ENCODE peak calls at places on chromosomes 2 and 18, in seven cellular contexts. O is cardiac fibroblast, P is mammary epithelial cell, B is endothelial cell of umbilical vein, F is SJSA1, D is neuronal stem cell, E is adipocyte. G is an unnamed sample.

GRCh38 chr2:29062371-29062770 is 12.0 kb downstream of the PCARE start:
- DNase-seq in E (no peak), F (no peak), D (no peak), O (no peak), P (no peak), B (no peak), G (no peak)

GRCh38 chr2:20501974-20502373 is 55.1 kb downstream of the RHOB start:
- DNase-seq in E (peak), F (peak), P (peak), B (peak), O (peak), D (no peak), G (peak)

GRCh38 chr2:26982102-26982742 is 11.8 kb downstream of the MAPRE3 start:
- DNase-seq in D (no peak), O (peak), F (no peak), B (peak), E (no peak), P (peak), G (peak)

GRCh38 chr2:23419171-23420090 is 34.5 kb downstream of the KLHL29 start:
- DNase-seq in B (no peak), E (no peak), O (no peak), D (no peak), F (peak), P (no peak), G (peak)

GRCh38 chr2:39875182-39875913 is 96.3 kb upstream of the THUMPD2 start:
- DNase-seq in O (peak), D (no peak), P (peak), E (peak), F (no peak), B (no peak), G (peak)

GRCh38 chr2:85852979-85853498 is 35.8 kb downstream of the ST3GAL5 start:
- DNase-seq in F (peak), P (no peak), O (no peak), D (no peak), B (no peak), E (no peak), G (no peak)

GRCh38 chr18:25075793-25076192 is 276.2 kb downstream of the ZNF521 start:
- DNase-seq in E (peak), P (no peak), B (no peak), D (no peak), F (no peak), O (no peak), G (no peak)

GRCh38 chr18:26383454-26384270 is 157.4 kb downstream of the TAF4B start:
- DNase-seq in P (peak), O (peak), D (peak), E (peak), F (no peak), B (peak), G (no peak)

GRCh38 chr2:10947005-10947440 is 35.3 kb downstream of the KCNF1 start:
- DNase-seq in P (peak), D (no peak), O (no peak), E (peak), B (no peak), F (no peak), G (peak)

GRCh38 chr18:75161629-75162028 is 47.3 kb downstream of the PTGR3 start:
- DNase-seq in O (peak), F (peak), P (no peak), D (no peak), B (peak), E (no peak), G (peak)

GRCh38 chr2:132816234-132816633 is 146.2 kb upstream of the LYPD1 start:
- DNase-seq in B (no peak), O (no peak), E (no peak), F (no peak), D (no peak), P (no peak), G (no peak)

GRCh38 chr2:97644023-97644717 is 1.7 kb upstream of the COX5B start:
- DNase-seq in E (no peak), P (no peak), B (no peak), F (no peak), O (no peak), D (no peak), G (no peak)

DNA sequence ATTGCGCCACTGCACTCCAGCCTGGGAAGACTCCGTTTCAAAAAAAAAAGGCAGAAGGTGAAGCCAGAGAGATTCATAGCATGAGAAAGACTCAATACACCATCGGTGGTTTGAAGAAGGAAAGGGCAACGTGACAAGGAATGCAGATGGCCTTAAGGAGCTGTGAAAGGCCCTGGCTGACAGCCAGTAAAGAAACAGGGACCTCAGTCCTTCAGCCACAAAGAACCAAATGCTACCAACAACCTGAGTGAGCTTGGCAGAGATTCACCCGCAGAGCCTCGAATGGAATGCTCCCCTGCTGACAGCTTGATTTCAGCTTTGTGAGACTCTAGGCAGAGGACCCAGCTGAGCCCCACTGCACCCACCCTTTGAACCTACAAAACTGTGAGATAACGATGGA is 154.9 kb upstream of the NDUFV2 start:
- DNase-seq in D (no peak), E (no peak), F (peak), O (peak), B (no peak), P (no peak), G (peak)
- H3K4me3 ChIP-seq in D (no peak), E (no peak), F (no peak), O (no peak), B (no peak), P (no peak), G (no peak)

GRCh38 chr2:127157114-127157513 is 50.2 kb upstream of the BIN1 start:
- DNase-seq in E (no peak), D (no peak), P (no peak), B (no peak), F (no peak), O (no peak), G (no peak)
- H3K4me3 ChIP-seq in E (no peak), D (no peak), P (no peak), B (no peak), F (no peak), O (no peak), G (no peak)

GRCh38 chr18:10457798-10458197 is 3.4 kb downstream of the APCDD1 start:
- DNase-seq in O (no peak), F (no peak), D (no peak), E (no peak), P (no peak), B (no peak), G (no peak)

GRCh38 chr18:10455726-10456453 is 1.5 kb downstream of the APCDD1 start:
- DNase-seq in E (no peak), O (no peak), D (no peak), F (no peak), P (no peak), B (no peak), G (no peak)

GRCh38 chr18:10453885-10454772 is at the start of gene APCDD1:
- DNase-seq in P (peak), O (peak), B (no peak), D (peak), F (no peak), E (peak), G (peak)

GRCh38 chr18:10454800-10455550 is 540 bp downstream of the APCDD1 start:
- DNase-seq in D (peak), P (peak), E (peak), O (peak), F (no peak), B (peak), G (peak)

DNA sequence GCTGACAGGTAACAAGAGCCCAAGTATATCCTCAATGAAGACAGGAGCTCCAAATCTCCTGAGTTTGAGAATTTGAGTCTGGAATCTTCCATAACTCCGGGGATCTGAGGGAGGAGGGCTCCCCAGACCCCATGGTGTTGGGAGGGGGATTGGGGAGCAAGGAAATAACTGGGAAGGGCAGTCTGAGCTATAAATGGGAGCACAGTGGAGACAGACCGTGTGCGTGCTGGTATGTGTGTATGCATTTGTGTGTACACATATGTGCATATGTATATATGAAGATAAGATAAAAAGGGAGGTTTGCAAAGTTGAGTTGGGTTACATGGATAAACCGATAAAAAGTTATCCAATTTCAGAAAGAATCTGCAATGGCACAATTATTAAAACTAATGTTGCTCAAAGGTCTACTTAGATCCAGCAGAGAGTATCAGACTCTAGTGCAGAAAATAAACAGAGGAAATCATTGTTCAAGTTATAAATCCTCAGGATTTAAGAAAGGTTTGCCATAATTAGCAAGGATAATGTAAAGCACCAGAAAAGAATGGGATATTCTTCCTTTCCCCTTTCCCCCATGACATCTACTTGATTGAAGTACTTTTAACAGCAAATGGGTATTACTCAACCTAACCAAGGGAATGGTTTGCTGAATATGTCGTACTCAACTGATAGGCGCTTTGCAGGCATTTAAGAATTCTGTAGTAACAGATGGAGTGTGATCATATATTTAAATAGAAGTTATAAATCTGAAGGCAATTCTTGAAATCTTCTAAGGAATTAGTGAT is 2.5 kb downstream of the APCDD1 start:
- DNase-seq in D (no peak), B (no peak), F (no peak), E (no peak), O (no peak), P (no peak), G (no peak)
- H3K4me3 ChIP-seq in D (no peak), B (no peak), F (no peak), E (peak), O (no peak), P (no peak), G (no peak)

GRCh38 chr2:76679025-76679396 is 843.2 kb downstream of the LRRTM4 start:
- DNase-seq in F (no peak), B (no peak), D (no peak), P (no peak), O (no peak), E (no peak), G (no peak)
- H3K4me3 ChIP-seq in F (no peak), B (no peak), D (no peak), P (no peak), O (no peak), E (no peak), G (no peak)

GRCh38 chr18:13878858-13879257 is 36.5 kb downstream of the MC2R start:
- DNase-seq in F (no peak), O (no peak), E (no peak), D (no peak), B (no peak), P (no peak), G (no peak)

GRCh38 chr18:13877133-13877532 is 38.2 kb downstream of the MC2R start:
- DNase-seq in D (no peak), P (no peak), O (no peak), F (no peak), E (no peak), B (no peak), G (no peak)

GRCh38 chr18:13885009-13885408 is 30.3 kb downstream of the MC2R start:
- DNase-seq in F (no peak), B (no peak), D (no peak), O (no peak), E (no peak), P (no peak), G (no peak)

GRCh38 chr18:13879492-13879891 is 35.8 kb downstream of the MC2R start:
- DNase-seq in B (no peak), F (no peak), D (no peak), O (no peak), P (no peak), E (no peak), G (no peak)

DNA sequence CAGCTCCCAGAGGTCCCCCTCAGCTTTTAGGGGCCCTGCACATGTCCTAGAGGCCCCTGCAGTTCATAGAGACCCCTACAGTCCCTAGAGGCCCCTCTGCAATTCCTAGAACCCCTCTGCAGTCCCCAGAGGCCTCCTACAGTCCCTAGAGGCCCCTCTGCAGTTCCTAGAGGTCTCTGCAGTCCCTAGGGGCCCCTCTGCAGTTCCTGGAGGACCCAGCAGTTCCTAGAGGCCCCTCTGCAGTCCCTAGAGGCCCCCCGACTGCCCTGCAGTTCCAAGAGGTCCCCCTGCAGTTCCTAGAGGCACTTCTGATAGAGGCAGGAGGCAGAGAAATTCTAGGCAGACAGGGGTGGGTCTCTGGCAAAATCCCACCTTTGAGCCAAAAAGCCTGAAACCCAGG is 35.4 kb downstream of the MC2R start:
- DNase-seq in B (no peak), O (no peak), E (no peak), F (no peak), D (no peak), P (no peak), G (no peak)
- H3K4me3 ChIP-seq in B (no peak), O (no peak), E (no peak), F (no peak), D (no peak), P (no peak), G (no peak)